ENCODE peak calls at places on chromosomes 13 and 19, in nine cellular contexts. One of them, this sample, is unnamed.

GRCh38 chr13:76856141-76856571 is 30.0 kb downstream of the KCTD12 start:
- DNase-seq in spleen: no peak
- DNase-seq in heart left ventricle: no peak
- DNase-seq in esophagus squamous epithelium: no peak
- DNase-seq in GM12891: no peak
- DNase-seq in HepG2: no peak
- DNase-seq in ovary: no peak
- DNase-seq in transverse colon: no peak
- DNase-seq in body of pancreas: no peak
- DNase-seq in this sample: no peak

GRCh38 chr19:13742756-13743155 is 21.6 kb upstream of the MRI1 start:
- DNase-seq in spleen: no peak
- DNase-seq in heart left ventricle: no peak
- DNase-seq in esophagus squamous epithelium: no peak
- DNase-seq in GM12891: no peak
- DNase-seq in HepG2: no peak
- DNase-seq in ovary: no peak
- DNase-seq in transverse colon: no peak
- DNase-seq in body of pancreas: no peak
- DNase-seq in this sample: no peak

GRCh38 chr13:104408733-104409132 is 1342.5 kb upstream of the SLC10A2 start:
- DNase-seq in spleen: no peak
- DNase-seq in heart left ventricle: no peak
- DNase-seq in esophagus squamous epithelium: no peak
- DNase-seq in GM12891: no peak
- DNase-seq in HepG2: no peak
- DNase-seq in ovary: no peak
- DNase-seq in transverse colon: no peak
- DNase-seq in body of pancreas: no peak
- DNase-seq in this sample: no peak

GRCh38 chr19:34686455-34686854 is 9.0 kb downstream of the ZNF302 start:
- DNase-seq in spleen: no peak
- DNase-seq in heart left ventricle: no peak
- DNase-seq in esophagus squamous epithelium: no peak
- DNase-seq in GM12891: no peak
- DNase-seq in HepG2: no peak
- DNase-seq in ovary: no peak
- DNase-seq in transverse colon: no peak
- DNase-seq in body of pancreas: no peak
- DNase-seq in this sample: no peak

GRCh38 chr13:48567521-48568331 is 34.8 kb upstream of the RCBTB2 start:
- DNase-seq in spleen: no peak
- DNase-seq in heart left ventricle: no peak
- DNase-seq in esophagus squamous epithelium: no peak
- DNase-seq in GM12891: no peak
- DNase-seq in HepG2: peak; percentile 70
- DNase-seq in ovary: no peak
- DNase-seq in transverse colon: no peak
- DNase-seq in body of pancreas: peak; percentile 39
- DNase-seq in this sample: no peak

GRCh38 chr13:72164811-72165210 is 297.8 kb upstream of the DACH1 start:
- DNase-seq in spleen: no peak
- DNase-seq in heart left ventricle: no peak
- DNase-seq in esophagus squamous epithelium: no peak
- DNase-seq in GM12891: no peak
- DNase-seq in HepG2: no peak
- DNase-seq in ovary: no peak
- DNase-seq in transverse colon: no peak
- DNase-seq in body of pancreas: no peak
- DNase-seq in this sample: no peak

GRCh38 chr19:29567366-29567915 is 38.6 kb upstream of the POP4 start:
- DNase-seq in spleen: no peak
- DNase-seq in heart left ventricle: no peak
- DNase-seq in esophagus squamous epithelium: no peak
- DNase-seq in GM12891: no peak
- DNase-seq in HepG2: no peak
- DNase-seq in ovary: no peak
- DNase-seq in transverse colon: no peak
- DNase-seq in body of pancreas: no peak
- DNase-seq in this sample: no peak

GRCh38 chr19:47280183-47280797 is 5.6 kb downstream of the INAFM1 start:
- DNase-seq in spleen: peak; percentile 74
- DNase-seq in heart left ventricle: no peak
- DNase-seq in esophagus squamous epithelium: no peak
- DNase-seq in GM12891: no peak
- DNase-seq in HepG2: peak; percentile 42
- DNase-seq in ovary: no peak
- DNase-seq in transverse colon: peak; percentile 55
- DNase-seq in body of pancreas: no peak
- DNase-seq in this sample: no peak

GRCh38 chr13:109933476-109933875 is 147.1 kb upstream of the IRS2 start:
- DNase-seq in spleen: no peak
- DNase-seq in heart left ventricle: no peak
- DNase-seq in esophagus squamous epithelium: no peak
- DNase-seq in GM12891: no peak
- DNase-seq in HepG2: no peak
- DNase-seq in ovary: no peak
- DNase-seq in transverse colon: no peak
- DNase-seq in body of pancreas: no peak
- DNase-seq in this sample: no peak

GRCh38 chr19:7637374-7638256 is 705 bp downstream of the STXBP2 start:
- DNase-seq in spleen: peak; percentile 93
- DNase-seq in heart left ventricle: peak; percentile 79
- DNase-seq in esophagus squamous epithelium: no peak
- DNase-seq in GM12891: no peak
- DNase-seq in HepG2: no peak
- DNase-seq in ovary: no peak
- DNase-seq in transverse colon: peak; percentile 59
- DNase-seq in body of pancreas: peak; percentile 69
- DNase-seq in this sample: peak; percentile 71

GRCh38 chr19:1070576-1070930 is 3.6 kb downstream of the ARHGAP45 start:
- DNase-seq in spleen: peak; percentile 77
- DNase-seq in heart left ventricle: no peak
- DNase-seq in esophagus squamous epithelium: no peak
- DNase-seq in GM12891: no peak
- DNase-seq in HepG2: no peak
- DNase-seq in ovary: no peak
- DNase-seq in transverse colon: no peak
- DNase-seq in body of pancreas: no peak
- DNase-seq in this sample: no peak

GRCh38 chr19:1067341-1068103 is 555 bp downstream of the ARHGAP45 start:
- DNase-seq in spleen: peak; percentile 92
- DNase-seq in heart left ventricle: no peak
- DNase-seq in esophagus squamous epithelium: no peak
- DNase-seq in GM12891: no peak
- DNase-seq in HepG2: no peak
- DNase-seq in ovary: peak; percentile 36
- DNase-seq in transverse colon: peak; percentile 34
- DNase-seq in body of pancreas: no peak
- DNase-seq in this sample: peak; percentile 31

GRCh38 chr19:1068111-1069001 is 1.4 kb downstream of the ARHGAP45 start:
- DNase-seq in spleen: peak; percentile 97
- DNase-seq in heart left ventricle: peak; percentile 87
- DNase-seq in esophagus squamous epithelium: no peak
- DNase-seq in GM12891: no peak
- DNase-seq in HepG2: no peak
- DNase-seq in ovary: peak; percentile 44
- DNase-seq in transverse colon: peak; percentile 66
- DNase-seq in body of pancreas: peak; percentile 53
- DNase-seq in this sample: peak; percentile 57

GRCh38 chr19:1070931-1071791 is 4.2 kb downstream of the ARHGAP45 start:
- DNase-seq in spleen: peak; percentile 81
- DNase-seq in heart left ventricle: peak; percentile 68
- DNase-seq in esophagus squamous epithelium: no peak
- DNase-seq in GM12891: no peak
- DNase-seq in HepG2: no peak
- DNase-seq in ovary: peak; percentile 49
- DNase-seq in transverse colon: no peak
- DNase-seq in body of pancreas: no peak
- DNase-seq in this sample: peak; percentile 51

GRCh38 chr19:1069009-1069779 is 2.2 kb downstream of the ARHGAP45 start:
- DNase-seq in spleen: peak; percentile 97
- DNase-seq in heart left ventricle: peak; percentile 87
- DNase-seq in esophagus squamous epithelium: no peak
- DNase-seq in GM12891: no peak
- DNase-seq in HepG2: no peak
- DNase-seq in ovary: peak; percentile 37
- DNase-seq in transverse colon: peak; percentile 82
- DNase-seq in body of pancreas: peak; percentile 75
- DNase-seq in this sample: peak; percentile 84
- TF ChIP-seq POLR2A in spleen: no peak
- TF ChIP-seq POLR2A in heart left ventricle: no peak
- TF ChIP-seq POLR2A in esophagus squamous epithelium: no peak
- TF ChIP-seq POLR2A in GM12891: no peak
- TF ChIP-seq POLR2A in HepG2: no peak
- TF ChIP-seq POLR2A in ovary: no peak
- TF ChIP-seq POLR2A in transverse colon: no peak
- TF ChIP-seq POLR2A in body of pancreas: no peak
- TF ChIP-seq POLR2A in this sample: no peak

DNA sequence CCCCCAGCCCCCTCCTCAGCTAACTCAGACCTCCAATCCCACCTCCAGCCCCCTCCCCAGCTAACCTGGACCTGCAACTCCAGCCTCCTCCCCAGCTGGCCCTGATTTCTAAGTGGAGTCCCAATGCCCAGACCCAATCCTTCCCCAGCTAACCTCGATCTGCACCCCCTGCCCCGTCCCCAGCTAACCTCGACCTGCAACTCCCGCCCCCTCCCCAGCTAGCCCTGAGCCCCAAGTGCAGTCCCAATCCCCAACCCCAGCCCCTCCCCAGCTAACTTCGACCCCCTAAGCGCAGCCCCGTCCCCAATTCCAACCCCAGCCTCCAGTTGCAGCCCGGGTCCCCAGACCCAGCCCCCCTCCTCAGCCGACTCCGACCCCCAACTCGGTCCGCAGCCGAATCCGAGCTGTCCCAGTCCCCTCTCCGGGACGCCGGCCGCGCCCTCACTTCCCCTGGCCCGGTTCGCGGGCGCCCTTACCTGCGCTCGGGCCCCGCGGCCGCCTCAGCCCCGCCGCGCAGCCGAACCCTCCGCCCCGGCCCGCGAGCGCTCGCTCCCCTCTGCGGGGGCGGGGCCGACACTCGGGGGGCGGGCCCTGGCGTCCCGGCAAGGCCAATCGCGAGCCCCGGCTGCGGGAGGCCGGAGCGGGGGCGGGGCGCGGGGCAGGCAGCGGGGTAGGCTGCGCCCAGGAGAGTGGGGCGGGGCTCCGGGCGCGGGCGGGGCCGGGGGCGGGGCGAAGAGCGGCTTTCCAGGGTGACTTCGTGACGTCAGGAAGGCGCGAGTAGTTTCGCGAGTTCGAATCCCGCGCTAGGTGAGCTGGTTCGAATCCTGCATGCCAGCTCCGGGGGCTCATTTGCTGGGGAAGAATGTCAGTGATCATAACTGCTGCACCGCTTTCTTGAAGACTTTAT is at the start of gene GNG7:
- DNase-seq in spleen: peak; percentile 98
- DNase-seq in heart left ventricle: peak; percentile 97
- DNase-seq in esophagus squamous epithelium: peak; percentile 56
- DNase-seq in GM12891: peak; percentile 99
- DNase-seq in HepG2: peak; percentile 78
- DNase-seq in ovary: peak; percentile 98
- DNase-seq in transverse colon: peak; percentile 96
- DNase-seq in body of pancreas: peak; percentile 97
- DNase-seq in this sample: peak; percentile 96
- TF ChIP-seq POLR2A in spleen: peak; percentile 74
- TF ChIP-seq POLR2A in heart left ventricle: peak; percentile 86
- TF ChIP-seq POLR2A in esophagus squamous epithelium: peak; percentile 86
- TF ChIP-seq POLR2A in GM12891: no peak
- TF ChIP-seq POLR2A in HepG2: peak; percentile 81
- TF ChIP-seq POLR2A in ovary: peak; percentile 74
- TF ChIP-seq POLR2A in transverse colon: peak; percentile 26
- TF ChIP-seq POLR2A in body of pancreas: peak; percentile 55
- TF ChIP-seq POLR2A in this sample: peak; percentile 67

DNA sequence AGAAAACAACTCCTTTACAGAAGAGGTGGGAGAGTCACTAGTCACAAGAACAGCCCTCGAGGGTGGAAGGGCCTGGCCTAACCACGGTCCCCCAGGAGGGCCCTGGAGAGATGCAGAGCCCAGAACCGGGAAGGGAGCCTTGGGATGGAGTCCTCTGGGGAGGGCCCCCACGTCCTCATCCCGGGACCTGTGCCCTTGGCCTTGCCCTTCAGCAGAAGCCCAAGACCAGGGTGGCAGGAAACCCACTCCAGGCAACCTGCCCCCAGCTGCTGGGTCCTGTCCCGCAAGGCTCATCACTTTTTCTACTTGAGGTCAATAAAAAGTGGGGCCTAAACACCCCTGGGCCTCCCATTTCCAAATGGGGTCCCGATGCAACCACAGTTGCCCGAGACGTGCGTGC is 2.3 kb upstream of the ATP8B3 start:
- DNase-seq in spleen: peak; percentile 75
- DNase-seq in heart left ventricle: no peak
- DNase-seq in esophagus squamous epithelium: no peak
- DNase-seq in GM12891: no peak
- DNase-seq in HepG2: no peak
- DNase-seq in ovary: peak; percentile 40
- DNase-seq in transverse colon: no peak
- DNase-seq in body of pancreas: no peak
- DNase-seq in this sample: no peak
- TF ChIP-seq POLR2A in spleen: no peak
- TF ChIP-seq POLR2A in heart left ventricle: no peak
- TF ChIP-seq POLR2A in esophagus squamous epithelium: no peak
- TF ChIP-seq POLR2A in GM12891: no peak
- TF ChIP-seq POLR2A in HepG2: no peak
- TF ChIP-seq POLR2A in ovary: no peak
- TF ChIP-seq POLR2A in transverse colon: no peak
- TF ChIP-seq POLR2A in body of pancreas: no peak
- TF ChIP-seq POLR2A in this sample: no peak

DNA sequence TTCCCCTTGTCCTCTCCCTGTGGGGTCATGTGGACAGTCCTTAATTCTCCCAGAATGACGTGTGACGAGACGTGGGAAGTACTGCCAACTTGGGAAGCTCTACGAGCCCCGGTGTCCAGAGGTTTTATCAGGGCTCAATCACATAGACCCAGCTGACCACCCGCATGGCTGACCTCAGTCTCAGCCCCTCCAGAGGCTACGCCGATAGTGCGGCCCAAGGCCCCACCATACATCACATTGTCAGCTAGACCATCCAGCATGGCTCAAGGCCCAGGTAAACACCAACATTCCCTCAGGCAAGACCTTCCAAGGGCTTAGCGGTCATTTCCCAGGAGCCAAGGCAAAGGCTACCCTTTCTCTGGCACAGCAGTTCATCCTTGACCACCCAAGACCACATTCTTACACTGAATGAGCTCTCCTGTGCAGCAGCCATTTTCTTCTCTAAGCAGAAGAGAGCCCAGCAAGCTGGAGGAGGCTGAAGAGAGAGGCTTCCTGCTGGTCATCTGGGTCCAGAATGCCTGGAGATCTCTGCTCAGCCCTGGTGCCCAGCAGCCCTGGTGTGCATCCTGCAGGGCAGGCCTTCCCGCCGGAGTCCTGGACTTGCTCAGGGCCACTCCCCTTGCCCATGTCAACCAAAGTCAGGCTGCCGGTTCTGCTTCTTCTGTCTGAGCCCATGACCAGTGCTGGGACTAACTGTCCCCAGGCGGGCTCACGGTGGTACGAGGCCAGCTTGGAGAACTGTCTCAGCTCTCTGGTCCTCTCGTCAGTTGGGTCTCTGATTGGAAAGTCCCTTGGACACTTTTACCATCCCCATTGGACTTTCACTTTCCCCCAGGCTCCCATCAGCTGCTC is 7.9 kb upstream of the F10 start:
- DNase-seq in spleen: peak; percentile 59
- DNase-seq in heart left ventricle: no peak
- DNase-seq in esophagus squamous epithelium: no peak
- DNase-seq in GM12891: no peak
- DNase-seq in HepG2: no peak
- DNase-seq in ovary: no peak
- DNase-seq in transverse colon: peak; percentile 5
- DNase-seq in body of pancreas: no peak
- DNase-seq in this sample: peak; percentile 43
- TF ChIP-seq POLR2A in spleen: no peak
- TF ChIP-seq POLR2A in heart left ventricle: no peak
- TF ChIP-seq POLR2A in esophagus squamous epithelium: no peak
- TF ChIP-seq POLR2A in GM12891: no peak
- TF ChIP-seq POLR2A in HepG2: no peak
- TF ChIP-seq POLR2A in ovary: no peak
- TF ChIP-seq POLR2A in transverse colon: no peak
- TF ChIP-seq POLR2A in body of pancreas: no peak
- TF ChIP-seq POLR2A in this sample: no peak